ENCODE peak calls at places on chromosomes 13 and 19, in nine cellular contexts. W is activated CD8-positive, alpha-beta memory T cell treated with anti-CD3 and anti-CD28 coated beads for 48 hours; Z is HT-29; C is NCI-H1105 treated with DMSO at 0.1 percent for 48 hours; Y is GM23248; E is ovary; V is activated T-cell treated with anti-CD3 and anti-CD28 coated beads, Interleukin-2, amount 50 U/mL, for 1 hour; K is ACHN; O is lower lobe of right lung. I is an unnamed sample.

GRCh38 chr19:6516018-6516658 is 14.0 kb upstream of the TUBB4A start:
- DNase-seq in W (peak), Z (peak), C (no peak), Y (peak), E (peak), V (peak), K (peak), O (peak), I (peak)

GRCh38 chr13:46345866-46346265 is 41.2 kb downstream of the RUBCNL start:
- DNase-seq in W (no peak), Z (no peak), C (no peak), Y (peak), E (no peak), V (no peak), K (no peak), O (no peak), I (no peak)

GRCh38 chr19:56689198-56689597 is 17.6 kb upstream of the ZNF835 start:
- DNase-seq in W (no peak), Z (no peak), C (no peak), Y (no peak), E (no peak), V (no peak), K (no peak), O (no peak), I (no peak)

GRCh38 chr13:20514866-20515265 is 10.8 kb downstream of the CRYL1 start:
- DNase-seq in W (no peak), Z (no peak), C (no peak), Y (no peak), E (no peak), V (no peak), K (no peak), O (no peak), I (no peak)

GRCh38 chr13:113667771-113668490 is 912 bp downstream of the GRK1 start:
- DNase-seq in W (no peak), Z (no peak), C (no peak), Y (no peak), E (peak), V (peak), K (no peak), O (peak), I (no peak)

GRCh38 chr19:8367327-8368001 is 3.5 kb downstream of the ANGPTL4 start:
- DNase-seq in W (no peak), Z (peak), C (peak), Y (peak), E (peak), V (no peak), K (peak), O (peak), I (peak)

GRCh38 chr13:80011448-80012212 is 329.3 kb downstream of the SPRY2 start:
- DNase-seq in W (no peak), Z (no peak), C (no peak), Y (no peak), E (no peak), V (no peak), K (no peak), O (no peak), I (no peak)

GRCh38 chr19:17332677-17333581 is 1.7 kb downstream of the ANO8 start:
- DNase-seq in W (no peak), Z (peak), C (no peak), Y (peak), E (no peak), V (no peak), K (peak), O (no peak), I (peak)

GRCh38 chr19:5789201-5789795 is 1.7 kb downstream of the DUS3L start:
- DNase-seq in W (no peak), Z (no peak), C (no peak), Y (no peak), E (peak), V (no peak), K (no peak), O (no peak), I (no peak)

GRCh38 chr13:71217827-71218226 is 649.2 kb downstream of the DACH1 start:
- DNase-seq in W (no peak), Z (no peak), C (no peak), Y (no peak), E (no peak), V (no peak), K (no peak), O (no peak), I (no peak)

GRCh38 chr13:111555906-111556305 is 235.5 kb downstream of the TEX29 start:
- DNase-seq in W (no peak), Z (no peak), C (no peak), Y (no peak), E (no peak), V (no peak), K (no peak), O (no peak), I (no peak)

GRCh38 chr13:27427663-27428062 is 3.2 kb downstream of the GTF3A start:
- DNase-seq in W (no peak), Z (no peak), C (no peak), Y (no peak), E (no peak), V (no peak), K (no peak), O (no peak), I (no peak)

GRCh38 chr19:17202249-17202648 is 12.9 kb upstream of the USE1 start:
- DNase-seq in W (no peak), Z (no peak), C (no peak), Y (peak), E (no peak), V (no peak), K (peak), O (no peak), I (no peak)

GRCh38 chr13:42061943-42062342 is 13.5 kb downstream of the DGKH start:
- DNase-seq in W (no peak), Z (no peak), C (no peak), Y (no peak), E (no peak), V (no peak), K (no peak), O (no peak), I (no peak)

GRCh38 chr19:13100031-13100588 is 2.5 kb downstream of the LYL1 start:
- DNase-seq in W (no peak), Z (no peak), C (no peak), Y (peak), E (peak), V (peak), K (no peak), O (no peak), I (no peak)

GRCh38 chr13:93201992-93202558 is 24.5 kb upstream of the GPC6 start:
- DNase-seq in W (no peak), Z (no peak), C (no peak), Y (no peak), E (no peak), V (no peak), K (no peak), O (no peak), I (no peak)

GRCh38 chr19:5031231-5032100 is 62.6 kb downstream of the KDM4B start:
- DNase-seq in W (peak), Z (peak), C (peak), Y (peak), E (peak), V (peak), K (peak), O (peak), I (peak)

GRCh38 chr13:98481511-98481951 is 95.4 kb downstream of the STK24 start:
- DNase-seq in W (no peak), Z (no peak), C (no peak), Y (no peak), E (no peak), V (no peak), K (no peak), O (no peak), I (no peak)

GRCh38 chr13:106418556-106418955 is 116.9 kb downstream of the EFNB2 start:
- DNase-seq in W (no peak), Z (no peak), C (no peak), Y (peak), E (no peak), V (no peak), K (no peak), O (no peak), I (peak)

GRCh38 chr13:48533986-48534600 is 1.2 kb upstream of the RCBTB2 start:
- DNase-seq in W (no peak), Z (no peak), C (no peak), Y (no peak), E (no peak), V (no peak), K (no peak), O (no peak), I (no peak)

GRCh38 chr19:48874309-48875135 is 2.3 kb downstream of the PPP1R15A start:
- DNase-seq in W (no peak), Z (peak), C (peak), Y (peak), E (peak), V (no peak), K (peak), O (no peak), I (peak)

GRCh38 chr13:75825599-75825998 is 189.5 kb downstream of the LMO7 start:
- DNase-seq in W (no peak), Z (no peak), C (no peak), Y (no peak), E (no peak), V (no peak), K (no peak), O (no peak), I (no peak)

GRCh38 chr19:6220385-6221191 is 59.2 kb downstream of the MLLT1 start:
- DNase-seq in W (no peak), Z (no peak), C (no peak), Y (peak), E (peak), V (no peak), K (no peak), O (no peak), I (no peak)

GRCh38 chr13:85317781-85318180 is 481.4 kb downstream of the SLITRK6 start:
- DNase-seq in W (no peak), Z (no peak), C (no peak), Y (no peak), E (no peak), V (no peak), K (no peak), O (no peak), I (no peak)

GRCh38 chr13:44402902-44403719 is 29.5 kb downstream of the SERP2 start:
- DNase-seq in W (no peak), Z (peak), C (peak), Y (no peak), E (no peak), V (no peak), K (no peak), O (no peak), I (no peak)

GRCh38 chr13:78777973-78778372 is 119.0 kb upstream of the OBI1 start:
- DNase-seq in W (no peak), Z (no peak), C (no peak), Y (no peak), E (no peak), V (no peak), K (no peak), O (no peak), I (no peak)

GRCh38 chr19:46678110-46678732 is 17.2 kb upstream of the DACT3 start:
- DNase-seq in W (peak), Z (peak), C (no peak), Y (peak), E (no peak), V (peak), K (peak), O (no peak), I (no peak)

GRCh38 chr13:111528513-111528912 is 208.1 kb downstream of the TEX29 start:
- DNase-seq in W (no peak), Z (no peak), C (no peak), Y (no peak), E (no peak), V (no peak), K (no peak), O (peak), I (no peak)